ENCODE peak calls at places on chromosomes 11 and 22, in four cellular contexts. Z is NCI-H345, B is choroid plexus epithelial cell, P is NCI-H1105 treated with DMSO at 0.1 percent for 48 hours. K is an unnamed sample.

GRCh38 chr11:100576044-100577021 is 110.8 kb upstream of the ARHGAP42 start:
- DNase-seq in B (peak), P (peak), Z (peak), K (no peak)

GRCh38 chr11:4932751-4933150 is 8.6 kb upstream of the OR51G1 start:
- DNase-seq in P (no peak), Z (no peak), B (no peak), K (no peak)

GRCh38 chr11:83816572-83817187 is 530.5 kb upstream of the CCDC90B start:
- DNase-seq in Z (peak), B (peak), P (peak), K (no peak)

GRCh38 chr11:58292017-58292416 is 24.0 kb upstream of the OR10W1 start:
- DNase-seq in Z (no peak), B (no peak), P (no peak), K (no peak)

GRCh38 chr11:72058416-72059034 is 21.8 kb downstream of the NUMA1 start:
- DNase-seq in P (peak), Z (peak), B (peak), K (no peak)

GRCh38 chr11:117912497-117912896 is 16.7 kb downstream of the TMPRSS13 start:
- DNase-seq in B (no peak), P (no peak), Z (no peak), K (no peak)

GRCh38 chr22:41425704-41426365 is 20.8 kb downstream of the TOB2 start:
- DNase-seq in P (no peak), Z (no peak), B (no peak), K (no peak)

GRCh38 chr11:130480166-130480565 is 31.7 kb downstream of the ADAMTS15 start:
- DNase-seq in B (peak), P (no peak), Z (no peak), K (no peak)

GRCh38 chr11:128593281-128593680 is 5.9 kb upstream of the ETS1 start:
- DNase-seq in B (peak), P (no peak), Z (no peak), K (no peak)

GRCh38 chr11:27447288-27447914 is 25.2 kb downstream of the LGR4 start:
- DNase-seq in P (no peak), B (peak), Z (no peak), K (peak)

GRCh38 chr11:134362192-134362901 is 30.6 kb downstream of the GLB1L2 start:
- DNase-seq in B (no peak), Z (no peak), P (no peak), K (no peak)

GRCh38 chr11:76889414-76889975 is 28.8 kb downstream of the ACER3 start:
- DNase-seq in P (no peak), B (peak), Z (no peak), K (no peak)

GRCh38 chr11:76510060-76511047 is 65.5 kb downstream of the EMSY start:
- DNase-seq in P (no peak), B (peak), Z (no peak), K (no peak)

GRCh38 chr11:119702261-119702591 is 26.8 kb downstream of the NECTIN1 start:
- DNase-seq in B (no peak), P (no peak), Z (no peak), K (no peak)

GRCh38 chr22:24819941-24820461 is 14.0 kb downstream of the SGSM1 start:
- DNase-seq in Z (no peak), P (peak), B (no peak), K (no peak)

GRCh38 chr11:82270870-82271269 is 462.8 kb downstream of the FAM181B start:
- DNase-seq in P (no peak), Z (no peak), B (no peak), K (no peak)

GRCh38 chr11:60970369-60970774 is 1.1 kb upstream of the CD6 start:
- DNase-seq in P (no peak), B (peak), Z (peak), K (no peak)

GRCh38 chr11:73242291-73243092 is 24.4 kb downstream of the P2RY2 start:
- DNase-seq in P (peak), B (peak), Z (peak), K (peak)

GRCh38 chr11:19244621-19245020 is 3.9 kb upstream of the E2F8 start:
- DNase-seq in P (no peak), B (no peak), Z (no peak), K (no peak)

GRCh38 chr22:20203142-20204099 is 52.6 kb upstream of the CCDC188 start:
- DNase-seq in B (peak), P (no peak), Z (no peak), K (peak)

GRCh38 chr11:19398273-19398672 is 157.5 kb upstream of the E2F8 start:
- DNase-seq in B (peak), Z (no peak), P (no peak), K (no peak)

GRCh38 chr11:113253406-113253805 is 61.0 kb upstream of the TTC12 start:
- DNase-seq in Z (no peak), P (no peak), B (no peak), K (no peak)

GRCh38 chr11:70510571-70510970 is 112.2 kb downstream of the CTTN start:
- DNase-seq in Z (no peak), P (no peak), B (no peak), K (no peak)

GRCh38 chr11:118841469-118842222 is 42.0 kb upstream of the CXCR5 start:
- DNase-seq in Z (no peak), B (no peak), P (no peak), K (no peak)

K was measured in HS-27A.